ENCODE peak calls at places on chromosomes 13 and 19, in nine cellular contexts. One of them, this sample, is unnamed.

GRCh38 chr19:7216373-7216902 is 77.8 kb downstream of the INSR start:
- DNase-seq in SK-N-SH: no peak
- DNase-seq in PC-3: no peak
- DNase-seq in IMR-90: no peak
- DNase-seq in neural progenitor cell: no peak
- DNase-seq in fibroblast of lung: no peak
- DNase-seq in HCT116: no peak
- DNase-seq in GM23248: no peak
- DNase-seq in hepatocyte: no peak
- DNase-seq in this sample: no peak

GRCh38 chr19:18520848-18521691 is 800 bp downstream of the ELL start:
- DNase-seq in fibroblast of lung: no peak
- DNase-seq in hepatocyte: peak; percentile 52
- DNase-seq in neural progenitor cell: peak; percentile 58
- DNase-seq in IMR-90: no peak
- DNase-seq in HCT116: no peak
- DNase-seq in SK-N-SH: no peak
- DNase-seq in GM23248: peak; percentile 63
- DNase-seq in PC-3: no peak
- DNase-seq in this sample: peak; percentile 70

GRCh38 chr19:3942790-3943409 is 10.0 kb downstream of the NMRK2 start:
- DNase-seq in IMR-90: no peak
- DNase-seq in fibroblast of lung: no peak
- DNase-seq in neural progenitor cell: no peak
- DNase-seq in SK-N-SH: no peak
- DNase-seq in GM23248: peak; percentile 30
- DNase-seq in HCT116: no peak
- DNase-seq in hepatocyte: no peak
- DNase-seq in PC-3: peak; percentile 19
- DNase-seq in this sample: peak; percentile 60

GRCh38 chr13:53250272-53250875 is 221.8 kb downstream of the OLFM4 start:
- DNase-seq in HCT116: peak; percentile 56
- DNase-seq in GM23248: peak; percentile 85
- DNase-seq in PC-3: peak; percentile 79
- DNase-seq in hepatocyte: peak; percentile 90
- DNase-seq in fibroblast of lung: peak; percentile 78
- DNase-seq in neural progenitor cell: peak; percentile 93
- DNase-seq in IMR-90: peak; percentile 72
- DNase-seq in SK-N-SH: peak; percentile 57
- DNase-seq in this sample: peak; percentile 94

GRCh38 chr19:17522988-17523872 is 11.8 kb downstream of the PGLS start:
- DNase-seq in neural progenitor cell: no peak
- DNase-seq in fibroblast of lung: no peak
- DNase-seq in IMR-90: no peak
- DNase-seq in HCT116: no peak
- DNase-seq in hepatocyte: no peak
- DNase-seq in PC-3: no peak
- DNase-seq in SK-N-SH: no peak
- DNase-seq in GM23248: no peak
- DNase-seq in this sample: peak; percentile 80

GRCh38 chr19:51726049-51726448 is 2.3 kb upstream of the HAS1 start:
- DNase-seq in fibroblast of lung: peak; percentile 73
- DNase-seq in hepatocyte: peak; percentile 73
- DNase-seq in SK-N-SH: no peak
- DNase-seq in GM23248: peak; percentile 87
- DNase-seq in PC-3: no peak
- DNase-seq in HCT116: no peak
- DNase-seq in neural progenitor cell: no peak
- DNase-seq in IMR-90: peak; percentile 41
- DNase-seq in this sample: no peak

GRCh38 chr19:13104848-13105646 is 2.4 kb upstream of the LYL1 start:
- DNase-seq in neural progenitor cell: no peak
- DNase-seq in HCT116: no peak
- DNase-seq in PC-3: no peak
- DNase-seq in fibroblast of lung: no peak
- DNase-seq in hepatocyte: no peak
- DNase-seq in IMR-90: no peak
- DNase-seq in GM23248: no peak
- DNase-seq in SK-N-SH: no peak
- DNase-seq in this sample: peak; percentile 84

GRCh38 chr19:38851622-38852230 is 1.9 kb upstream of the HNRNPL start:
- DNase-seq in HCT116: peak; percentile 75
- DNase-seq in SK-N-SH: peak; percentile 95
- DNase-seq in neural progenitor cell: peak; percentile 96
- DNase-seq in hepatocyte: peak; percentile 99
- DNase-seq in IMR-90: peak; percentile 88
- DNase-seq in PC-3: peak; percentile 91
- DNase-seq in GM23248: peak; percentile 98
- DNase-seq in fibroblast of lung: peak; percentile 90
- DNase-seq in this sample: peak; percentile 98

GRCh38 chr19:13459351-13459750 is 46.9 kb downstream of the CACNA1A start:
- DNase-seq in PC-3: no peak
- DNase-seq in neural progenitor cell: peak; percentile 92
- DNase-seq in IMR-90: no peak
- DNase-seq in HCT116: no peak
- DNase-seq in fibroblast of lung: no peak
- DNase-seq in hepatocyte: no peak
- DNase-seq in SK-N-SH: no peak
- DNase-seq in GM23248: no peak
- DNase-seq in this sample: no peak

GRCh38 chr19:41144403-41144802 is 30.2 kb downstream of the CYP2F1 start:
- DNase-seq in SK-N-SH: peak; percentile 42
- DNase-seq in HCT116: peak; percentile 82
- DNase-seq in GM23248: peak; percentile 82
- DNase-seq in PC-3: peak; percentile 85
- DNase-seq in neural progenitor cell: peak; percentile 83
- DNase-seq in hepatocyte: peak; percentile 85
- DNase-seq in fibroblast of lung: peak; percentile 83
- DNase-seq in IMR-90: peak; percentile 78
- DNase-seq in this sample: peak; percentile 91

GRCh38 chr13:37492741-37493514 is 105.6 kb downstream of the POSTN start:
- DNase-seq in fibroblast of lung: peak; percentile 40
- DNase-seq in SK-N-SH: no peak
- DNase-seq in HCT116: no peak
- DNase-seq in IMR-90: peak; percentile 90
- DNase-seq in GM23248: peak; percentile 87
- DNase-seq in neural progenitor cell: no peak
- DNase-seq in PC-3: no peak
- DNase-seq in hepatocyte: no peak
- DNase-seq in this sample: no peak

GRCh38 chr19:7513809-7514642 is 1.9 kb upstream of the ZNF358 start:
- DNase-seq in PC-3: no peak
- DNase-seq in hepatocyte: no peak
- DNase-seq in fibroblast of lung: no peak
- DNase-seq in GM23248: no peak
- DNase-seq in HCT116: no peak
- DNase-seq in SK-N-SH: peak; percentile 63
- DNase-seq in neural progenitor cell: no peak
- DNase-seq in IMR-90: no peak
- DNase-seq in this sample: no peak

DNA sequence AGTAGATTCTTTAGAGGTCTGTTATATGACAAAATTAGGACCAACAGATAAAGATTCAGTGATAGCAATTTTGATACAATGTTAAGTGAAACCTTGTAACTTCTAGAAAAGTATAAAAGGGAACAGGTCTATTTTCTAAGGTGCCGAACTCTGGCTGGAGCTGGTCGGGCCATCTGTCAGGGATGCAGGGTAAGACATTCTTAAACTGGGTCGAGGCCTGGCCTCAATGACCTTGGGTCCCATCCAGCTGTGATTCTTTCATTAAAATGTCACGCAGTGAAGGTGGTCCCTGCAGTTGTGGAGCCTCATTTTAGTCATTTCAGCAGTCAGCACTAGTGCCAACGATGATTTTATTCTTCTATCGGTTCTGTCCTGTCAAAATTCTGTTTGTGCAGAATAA is 271.9 kb upstream of the SPRY2 start:
- DNase-seq in IMR-90: no peak
- DNase-seq in hepatocyte: no peak
- DNase-seq in GM23248: no peak
- DNase-seq in neural progenitor cell: peak; percentile 10
- DNase-seq in fibroblast of lung: no peak
- DNase-seq in PC-3: no peak
- DNase-seq in SK-N-SH: no peak
- DNase-seq in HCT116: no peak
- DNase-seq in this sample: no peak
- H3K4me3 ChIP-seq in IMR-90: no peak overlapping the region
- H3K4me3 ChIP-seq in hepatocyte: no peak overlapping the region
- H3K4me3 ChIP-seq in GM23248: no peak overlapping the region
- H3K4me3 ChIP-seq in neural progenitor cell: no peak overlapping the region
- H3K4me3 ChIP-seq in fibroblast of lung: no peak overlapping the region
- H3K4me3 ChIP-seq in PC-3: no peak overlapping the region
- H3K4me3 ChIP-seq in SK-N-SH: no peak overlapping the region
- H3K4me3 ChIP-seq in HCT116: no peak overlapping the region
- H3K4me3 ChIP-seq in this sample: no peak overlapping the region

DNA sequence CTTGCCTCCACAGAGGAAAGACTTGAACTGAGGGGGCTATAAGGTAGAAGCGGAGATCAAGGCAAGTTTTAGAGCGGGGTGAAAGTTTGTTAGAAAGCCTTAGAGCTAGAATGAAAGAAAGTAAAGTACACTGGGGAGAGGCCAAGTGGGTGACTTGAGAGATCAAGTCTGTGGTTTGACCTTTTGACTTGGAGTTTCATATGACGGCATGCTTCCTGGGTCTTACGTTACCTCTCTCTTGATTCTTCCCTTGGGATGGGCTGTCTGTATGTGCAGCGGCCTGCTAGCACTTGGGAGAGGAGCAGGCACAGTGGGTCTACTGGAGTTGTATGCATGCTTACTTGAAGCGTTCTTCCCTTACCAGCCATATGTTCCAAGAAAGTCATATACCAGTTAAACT is 1768.5 kb downstream of the PCDH9 start:
- DNase-seq in fibroblast of lung: peak; percentile 94
- DNase-seq in HCT116: no peak
- DNase-seq in SK-N-SH: no peak
- DNase-seq in PC-3: no peak
- DNase-seq in hepatocyte: no peak
- DNase-seq in neural progenitor cell: no peak
- DNase-seq in GM23248: no peak
- DNase-seq in IMR-90: peak; percentile 83
- DNase-seq in this sample: no peak
- H2AFZ ChIP-seq in fibroblast of lung: no peak overlapping the region
- H2AFZ ChIP-seq in HCT116: no peak overlapping the region
- H2AFZ ChIP-seq in SK-N-SH: no peak overlapping the region
- H2AFZ ChIP-seq in PC-3: no peak overlapping the region
- H2AFZ ChIP-seq in hepatocyte: no peak overlapping the region
- H2AFZ ChIP-seq in neural progenitor cell: peak overlapping the region; percentile 42
- H2AFZ ChIP-seq in GM23248: no peak overlapping the region
- H2AFZ ChIP-seq in IMR-90: peak overlapping the region; percentile 44
- H2AFZ ChIP-seq in this sample: peak overlapping the region; percentile 21

DNA sequence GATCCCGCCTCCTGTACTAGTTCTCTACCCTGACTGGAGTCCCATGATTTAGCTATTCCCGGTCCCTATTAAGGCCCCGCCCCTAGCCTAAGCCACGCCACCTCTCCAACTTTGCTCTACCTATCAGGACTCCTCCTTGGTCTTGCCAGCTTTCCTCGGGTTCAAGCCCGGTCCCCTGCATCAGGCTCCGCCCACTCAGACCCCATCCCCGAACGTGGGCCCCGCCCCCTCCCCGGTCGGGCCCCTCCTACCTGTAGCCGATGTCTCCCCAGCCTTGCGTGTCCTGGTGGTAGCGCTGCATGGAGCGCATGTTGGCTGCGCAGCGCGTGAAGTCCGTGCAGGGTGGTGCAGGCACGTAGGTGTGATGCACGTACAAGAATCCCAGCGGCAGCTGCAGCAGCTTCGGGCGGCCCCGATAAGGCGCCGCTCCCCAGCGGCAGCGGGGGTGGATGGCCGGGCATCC is 7.3 kb upstream of the RASAL3 start:
- DNase-seq in neural progenitor cell: no peak
- DNase-seq in hepatocyte: no peak
- DNase-seq in SK-N-SH: peak; percentile 12
- DNase-seq in IMR-90: no peak
- DNase-seq in PC-3: no peak
- DNase-seq in HCT116: no peak
- DNase-seq in fibroblast of lung: no peak
- DNase-seq in GM23248: no peak
- DNase-seq in this sample: no peak
- H3K4me3 ChIP-seq in neural progenitor cell: no peak overlapping the region
- H3K4me3 ChIP-seq in hepatocyte: no peak overlapping the region
- H3K4me3 ChIP-seq in SK-N-SH: no peak overlapping the region
- H3K4me3 ChIP-seq in IMR-90: no peak overlapping the region
- H3K4me3 ChIP-seq in PC-3: no peak overlapping the region
- H3K4me3 ChIP-seq in HCT116: no peak overlapping the region
- H3K4me3 ChIP-seq in fibroblast of lung: no peak overlapping the region
- H3K4me3 ChIP-seq in GM23248: no peak overlapping the region
- H3K4me3 ChIP-seq in this sample: no peak overlapping the region

GRCh38 chr13:99967498-99967883 is 4.1 kb downstream of the ZIC5 start:
- DNase-seq in hepatocyte: no peak
- DNase-seq in IMR-90: no peak
- DNase-seq in GM23248: no peak
- DNase-seq in fibroblast of lung: no peak
- DNase-seq in neural progenitor cell: peak; percentile 18
- DNase-seq in HCT116: no peak
- DNase-seq in SK-N-SH: peak; percentile 20
- DNase-seq in PC-3: no peak
- DNase-seq in this sample: no peak
- H2AFZ ChIP-seq in hepatocyte: peak overlapping the region; percentile 71
- H2AFZ ChIP-seq in IMR-90: no peak overlapping the region
- H2AFZ ChIP-seq in GM23248: no peak overlapping the region
- H2AFZ ChIP-seq in fibroblast of lung: no peak overlapping the region
- H2AFZ ChIP-seq in neural progenitor cell: no peak overlapping the region
- H2AFZ ChIP-seq in HCT116: no peak overlapping the region
- H2AFZ ChIP-seq in SK-N-SH: no peak overlapping the region
- H2AFZ ChIP-seq in PC-3: no peak overlapping the region
- H2AFZ ChIP-seq in this sample: peak overlapping the region; percentile 20